ENCODE peak calls at places on chromosomes 12 and 14, in ten cellular contexts. One of them, this sample, is unnamed.

GRCh38 chr14:89720076-89720687 is 234.3 kb downstream of the EFCAB11 start:
- DNase-seq in IMR-90: no peak
- DNase-seq in breast epithelium: no peak
- DNase-seq in suprapubic skin: no peak
- DNase-seq in esophagus squamous epithelium: no peak
- DNase-seq in lower leg skin: no peak
- DNase-seq in testis: no peak
- DNase-seq in A549: no peak
- DNase-seq in transverse colon: no peak
- DNase-seq in upper lobe of left lung: no peak
- DNase-seq in this sample: no peak

GRCh38 chr12:91383106-91383505 is 200.5 kb upstream of the DCN start:
- DNase-seq in A549: no peak
- DNase-seq in esophagus squamous epithelium: no peak
- DNase-seq in lower leg skin: no peak
- DNase-seq in breast epithelium: no peak
- DNase-seq in IMR-90: peak
- DNase-seq in upper lobe of left lung: no peak
- DNase-seq in transverse colon: no peak
- DNase-seq in suprapubic skin: no peak
- DNase-seq in testis: no peak
- DNase-seq in this sample: no peak

GRCh38 chr14:76699901-76700590 is 61.2 kb upstream of the VASH1 start:
- DNase-seq in upper lobe of left lung: no peak
- DNase-seq in suprapubic skin: no peak
- DNase-seq in A549: no peak
- DNase-seq in transverse colon: no peak
- DNase-seq in IMR-90: no peak
- DNase-seq in testis: peak
- DNase-seq in breast epithelium: no peak
- DNase-seq in esophagus squamous epithelium: no peak
- DNase-seq in lower leg skin: no peak
- DNase-seq in this sample: no peak

GRCh38 chr12:12357697-12358476 is 1.0 kb downstream of the BORCS5 start:
- DNase-seq in testis: no peak
- DNase-seq in IMR-90: peak
- DNase-seq in breast epithelium: no peak
- DNase-seq in esophagus squamous epithelium: no peak
- DNase-seq in lower leg skin: no peak
- DNase-seq in upper lobe of left lung: no peak
- DNase-seq in transverse colon: no peak
- DNase-seq in A549: no peak
- DNase-seq in suprapubic skin: no peak
- DNase-seq in this sample: no peak

GRCh38 chr12:21773263-21773741 is 1.2 kb downstream of the KCNJ8 start:
- DNase-seq in A549: peak
- DNase-seq in transverse colon: peak
- DNase-seq in lower leg skin: no peak
- DNase-seq in IMR-90: peak
- DNase-seq in upper lobe of left lung: peak
- DNase-seq in testis: peak
- DNase-seq in breast epithelium: no peak
- DNase-seq in suprapubic skin: no peak
- DNase-seq in esophagus squamous epithelium: no peak
- DNase-seq in this sample: peak

GRCh38 chr14:80930836-80931389 is 10.6 kb downstream of the CEP128 start:
- DNase-seq in esophagus squamous epithelium: no peak
- DNase-seq in suprapubic skin: no peak
- DNase-seq in lower leg skin: no peak
- DNase-seq in A549: peak
- DNase-seq in upper lobe of left lung: no peak
- DNase-seq in IMR-90: peak
- DNase-seq in transverse colon: peak
- DNase-seq in testis: no peak
- DNase-seq in breast epithelium: no peak
- DNase-seq in this sample: no peak

GRCh38 chr12:7637641-7638040 is 28.1 kb downstream of the APOBEC1 start:
- DNase-seq in A549: no peak
- DNase-seq in esophagus squamous epithelium: no peak
- DNase-seq in IMR-90: no peak
- DNase-seq in testis: no peak
- DNase-seq in upper lobe of left lung: no peak
- DNase-seq in lower leg skin: no peak
- DNase-seq in breast epithelium: no peak
- DNase-seq in suprapubic skin: no peak
- DNase-seq in transverse colon: no peak
- DNase-seq in this sample: no peak

GRCh38 chr12:68321140-68321539 is 11.0 kb downstream of the MDM1 start:
- DNase-seq in breast epithelium: no peak
- DNase-seq in suprapubic skin: no peak
- DNase-seq in testis: no peak
- DNase-seq in esophagus squamous epithelium: no peak
- DNase-seq in A549: no peak
- DNase-seq in upper lobe of left lung: no peak
- DNase-seq in IMR-90: no peak
- DNase-seq in lower leg skin: no peak
- DNase-seq in transverse colon: no peak
- DNase-seq in this sample: no peak

GRCh38 chr12:91774471-91774921 is 371.1 kb downstream of the BTG1 start:
- DNase-seq in upper lobe of left lung: no peak
- DNase-seq in testis: no peak
- DNase-seq in transverse colon: no peak
- DNase-seq in IMR-90: peak
- DNase-seq in lower leg skin: no peak
- DNase-seq in suprapubic skin: no peak
- DNase-seq in A549: peak
- DNase-seq in esophagus squamous epithelium: no peak
- DNase-seq in breast epithelium: no peak
- DNase-seq in this sample: no peak

GRCh38 chr14:78005325-78005724 is 164.8 kb upstream of the NRXN3 start:
- DNase-seq in suprapubic skin: no peak
- DNase-seq in IMR-90: no peak
- DNase-seq in A549: peak
- DNase-seq in esophagus squamous epithelium: no peak
- DNase-seq in upper lobe of left lung: no peak
- DNase-seq in breast epithelium: no peak
- DNase-seq in testis: no peak
- DNase-seq in transverse colon: no peak
- DNase-seq in lower leg skin: no peak
- DNase-seq in this sample: no peak

GRCh38 chr14:68921049-68921448 is 58.1 kb downstream of the ACTN1 start:
- DNase-seq in esophagus squamous epithelium: no peak
- DNase-seq in upper lobe of left lung: no peak
- DNase-seq in IMR-90: no peak
- DNase-seq in testis: no peak
- DNase-seq in lower leg skin: no peak
- DNase-seq in transverse colon: no peak
- DNase-seq in breast epithelium: no peak
- DNase-seq in A549: no peak
- DNase-seq in suprapubic skin: no peak
- DNase-seq in this sample: no peak

GRCh38 chr12:6376079-6376941 is 947 bp upstream of the SCNN1A start:
- DNase-seq in lower leg skin: no peak
- DNase-seq in transverse colon: peak
- DNase-seq in suprapubic skin: no peak
- DNase-seq in IMR-90: peak
- DNase-seq in testis: peak
- DNase-seq in upper lobe of left lung: peak
- DNase-seq in A549: peak
- DNase-seq in esophagus squamous epithelium: no peak
- DNase-seq in breast epithelium: peak
- DNase-seq in this sample: peak

GRCh38 chr12:6374781-6375150 is 597 bp downstream of the SCNN1A start:
- DNase-seq in IMR-90: no peak
- DNase-seq in upper lobe of left lung: no peak
- DNase-seq in testis: no peak
- DNase-seq in esophagus squamous epithelium: no peak
- DNase-seq in transverse colon: peak
- DNase-seq in breast epithelium: no peak
- DNase-seq in suprapubic skin: no peak
- DNase-seq in lower leg skin: no peak
- DNase-seq in A549: no peak
- DNase-seq in this sample: no peak

GRCh38 chr12:6374028-6374780 is 1.2 kb downstream of the SCNN1A start:
- DNase-seq in breast epithelium: no peak
- DNase-seq in IMR-90: no peak
- DNase-seq in upper lobe of left lung: peak
- DNase-seq in suprapubic skin: no peak
- DNase-seq in testis: no peak
- DNase-seq in transverse colon: peak
- DNase-seq in A549: no peak
- DNase-seq in lower leg skin: no peak
- DNase-seq in esophagus squamous epithelium: no peak
- DNase-seq in this sample: no peak

GRCh38 chr12:6376965-6377666 is 1.8 kb upstream of the SCNN1A start:
- DNase-seq in lower leg skin: no peak
- DNase-seq in breast epithelium: no peak
- DNase-seq in suprapubic skin: no peak
- DNase-seq in upper lobe of left lung: no peak
- DNase-seq in transverse colon: peak
- DNase-seq in IMR-90: no peak
- DNase-seq in testis: no peak
- DNase-seq in esophagus squamous epithelium: no peak
- DNase-seq in A549: no peak
- DNase-seq in this sample: no peak

DNA sequence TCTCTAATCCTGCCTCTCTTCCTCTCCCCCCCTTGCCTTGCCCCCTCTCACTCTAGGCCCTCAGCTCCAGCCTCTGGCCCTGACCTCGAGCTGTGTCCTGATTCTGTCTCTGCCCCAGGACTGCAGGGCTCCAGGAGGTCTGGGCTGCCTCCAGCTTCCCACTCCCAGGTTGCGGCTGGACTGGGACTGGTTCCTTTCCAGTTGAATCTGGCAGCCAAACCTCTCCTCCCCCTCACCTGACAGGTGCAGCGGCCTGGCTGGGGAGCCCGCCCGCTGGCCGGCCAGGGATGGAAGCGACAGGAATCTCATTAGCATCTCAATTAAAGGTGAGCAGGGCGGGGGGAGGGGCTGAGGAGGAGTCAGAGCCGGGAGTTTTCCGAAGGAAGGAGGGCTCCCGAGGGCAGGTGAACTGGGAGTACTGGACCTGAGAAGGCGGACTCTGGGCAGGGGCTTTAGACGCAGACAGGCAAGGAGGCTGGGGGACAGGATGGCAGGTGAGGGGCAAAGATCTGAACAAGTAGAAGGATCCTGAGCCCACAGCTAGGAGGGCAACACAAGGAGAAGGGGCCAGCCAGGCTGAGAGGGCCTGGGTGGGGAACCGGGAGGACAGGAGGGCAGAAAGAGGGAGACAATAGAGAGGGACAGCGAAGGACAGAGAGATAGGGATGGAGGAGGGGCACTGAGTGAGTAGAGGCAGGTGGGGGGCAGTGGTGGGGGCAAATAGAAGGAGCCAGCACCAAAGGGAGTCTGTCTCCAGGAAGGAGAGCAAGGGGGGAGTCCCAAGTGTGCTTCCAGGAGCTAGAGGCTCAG is at the start of gene SCNN1A:
- DNase-seq in IMR-90: no peak
- DNase-seq in transverse colon: peak
- DNase-seq in esophagus squamous epithelium: no peak
- DNase-seq in suprapubic skin: no peak
- DNase-seq in breast epithelium: peak
- DNase-seq in upper lobe of left lung: peak
- DNase-seq in A549: no peak
- DNase-seq in testis: no peak
- DNase-seq in lower leg skin: no peak
- DNase-seq in this sample: no peak
- H3K4me3 ChIP-seq in IMR-90: no peak
- H3K4me3 ChIP-seq in transverse colon: peak
- H3K4me3 ChIP-seq in esophagus squamous epithelium: peak
- H3K4me3 ChIP-seq in suprapubic skin: peak
- H3K4me3 ChIP-seq in breast epithelium: peak
- H3K4me3 ChIP-seq in upper lobe of left lung: peak
- H3K4me3 ChIP-seq in A549: no peak
- H3K4me3 ChIP-seq in testis: no peak
- H3K4me3 ChIP-seq in lower leg skin: no peak
- H3K4me3 ChIP-seq in this sample: no peak

GRCh38 chr12:132324173-132324572 is 5.2 kb downstream of the GALNT9 start:
- DNase-seq in transverse colon: no peak
- DNase-seq in upper lobe of left lung: peak
- DNase-seq in A549: no peak
- DNase-seq in IMR-90: no peak
- DNase-seq in suprapubic skin: no peak
- DNase-seq in lower leg skin: no peak
- DNase-seq in esophagus squamous epithelium: no peak
- DNase-seq in breast epithelium: no peak
- DNase-seq in testis: no peak
- DNase-seq in this sample: no peak
- TF ChIP-seq CTCF in transverse colon: no peak
- TF ChIP-seq CTCF in upper lobe of left lung: no peak
- TF ChIP-seq CTCF in A549: no peak
- TF ChIP-seq CTCF in IMR-90: no peak
- TF ChIP-seq CTCF in suprapubic skin: no peak
- TF ChIP-seq CTCF in lower leg skin: no peak
- TF ChIP-seq CTCF in esophagus squamous epithelium: no peak
- TF ChIP-seq CTCF in breast epithelium: no peak
- TF ChIP-seq CTCF in testis: no peak
- TF ChIP-seq CTCF in this sample: no peak

DNA sequence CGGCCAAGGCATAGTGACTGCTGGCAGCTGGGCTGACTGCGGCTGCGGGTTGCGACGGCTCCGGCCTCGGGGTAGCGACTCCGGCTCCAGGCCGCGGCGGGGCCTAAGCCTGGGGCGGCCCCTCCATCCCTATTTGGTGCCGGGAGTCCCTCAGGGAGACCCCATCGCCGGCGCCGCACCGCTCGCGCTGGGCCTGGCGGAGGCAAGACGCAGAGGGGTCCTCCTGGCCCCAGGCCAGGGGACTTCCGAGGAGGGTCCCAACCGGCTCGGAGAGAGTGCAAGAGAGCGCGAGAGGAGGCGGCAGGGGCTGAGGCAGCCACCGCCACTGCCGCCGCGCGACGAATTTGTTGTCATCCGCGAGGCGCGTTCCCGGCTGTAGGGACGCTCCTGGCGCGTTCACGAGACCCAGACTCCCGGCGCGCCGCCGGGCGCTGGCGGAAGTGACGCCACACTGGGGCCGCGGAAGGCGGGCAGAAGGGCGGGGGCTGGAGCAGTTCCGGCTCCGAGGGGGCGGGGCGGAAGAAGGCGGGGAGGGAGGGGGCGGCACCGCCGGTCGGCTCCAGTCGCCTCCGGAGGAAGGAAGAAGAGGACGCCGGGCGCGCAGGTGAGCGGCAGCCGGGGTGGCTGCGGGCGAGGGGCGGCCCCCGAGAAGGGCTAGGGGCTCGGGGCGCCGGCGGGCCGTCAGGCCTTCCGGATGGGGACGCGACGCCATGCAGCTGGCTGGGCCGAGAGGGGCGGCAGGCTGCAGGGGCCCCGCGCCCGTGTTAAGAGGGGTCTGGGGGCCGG is at the start of the genes ATG2B and GSKIP:
- DNase-seq in IMR-90: peak
- DNase-seq in transverse colon: peak
- DNase-seq in A549: peak
- DNase-seq in esophagus squamous epithelium: peak
- DNase-seq in upper lobe of left lung: peak
- DNase-seq in testis: peak
- DNase-seq in suprapubic skin: peak
- DNase-seq in breast epithelium: peak
- DNase-seq in lower leg skin: peak
- DNase-seq in this sample: peak
- TF ChIP-seq POLR2A in IMR-90: peak
- TF ChIP-seq POLR2A in transverse colon: peak
- TF ChIP-seq POLR2A in A549: peak
- TF ChIP-seq POLR2A in esophagus squamous epithelium: peak
- TF ChIP-seq POLR2A in upper lobe of left lung: peak
- TF ChIP-seq POLR2A in testis: no peak
- TF ChIP-seq POLR2A in suprapubic skin: peak
- TF ChIP-seq POLR2A in breast epithelium: peak
- TF ChIP-seq POLR2A in lower leg skin: no peak
- TF ChIP-seq POLR2A in this sample: peak

GRCh38 chr12:32753605-32754004 is 2.1 kb downstream of the YARS2 start:
- DNase-seq in testis: no peak
- DNase-seq in esophagus squamous epithelium: no peak
- DNase-seq in transverse colon: no peak
- DNase-seq in lower leg skin: no peak
- DNase-seq in upper lobe of left lung: no peak
- DNase-seq in breast epithelium: no peak
- DNase-seq in suprapubic skin: no peak
- DNase-seq in IMR-90: no peak
- DNase-seq in A549: no peak
- DNase-seq in this sample: no peak
- H3K4me3 ChIP-seq in testis: no peak
- H3K4me3 ChIP-seq in esophagus squamous epithelium: no peak
- H3K4me3 ChIP-seq in transverse colon: no peak
- H3K4me3 ChIP-seq in lower leg skin: no peak
- H3K4me3 ChIP-seq in upper lobe of left lung: no peak
- H3K4me3 ChIP-seq in breast epithelium: no peak
- H3K4me3 ChIP-seq in suprapubic skin: no peak
- H3K4me3 ChIP-seq in IMR-90: no peak
- H3K4me3 ChIP-seq in A549: no peak
- H3K4me3 ChIP-seq in this sample: no peak